ENCODE peak calls at places on chromosomes 4 and X, in four cellular contexts. M, Q, P and S are unnamed samples.

GRCh38 chr4:39446842-39447573 is 11.7 kb downstream of the RPL9 start:
- DNase-seq in M (peak), Q (peak), P (no peak), S (peak)

GRCh38 chr4:37562592-37562991 is 123.6 kb downstream of the RELL1 start:
- DNase-seq in M (no peak), Q (no peak), P (no peak), S (no peak)

GRCh38 chr4:7052923-7053715 is 9.9 kb downstream of the TADA2B start:
- DNase-seq in M (no peak), Q (no peak), P (no peak), S (no peak)

GRCh38 chr4:78827191-78827590 is 51.0 kb downstream of the BMP2K start:
- DNase-seq in M (no peak), Q (no peak), P (no peak), S (no peak)

GRCh38 chrX:43880439-43880838 is 1.8 kb downstream of the MAOB start:
- DNase-seq in M (no peak), Q (no peak), P (no peak), S (no peak)

GRCh38 chr4:184960505-184960971 is 57.8 kb upstream of the HELT start:
- DNase-seq in M (no peak), Q (no peak), P (no peak), S (no peak)

GRCh38 chr4:109218288-109218687 is 84.2 kb downstream of the COL25A1 start:
- DNase-seq in M (no peak), Q (no peak), P (no peak), S (no peak)

GRCh38 chr4:94690851-94691254 is 66.9 kb upstream of the BMPR1B start:
- DNase-seq in M (no peak), Q (no peak), P (no peak), S (no peak)

GRCh38 chr4:37830640-37831039 is 4.2 kb downstream of the PGM2 start:
- DNase-seq in M (no peak), Q (no peak), P (no peak), S (no peak)

GRCh38 chr4:13705521-13706035 is 78.1 kb upstream of the BOD1L1 start:
- DNase-seq in M (peak), Q (peak), P (no peak), S (peak)

GRCh38 chr4:76641351-76641750 is 206.3 kb downstream of the SHROOM3 start:
- DNase-seq in M (no peak), Q (no peak), P (no peak), S (no peak)

GRCh38 chrX:127030011-127030738 is 210.6 kb downstream of the PRR32 start:
- DNase-seq in M (no peak), Q (no peak), P (no peak), S (no peak)

GRCh38 chrX:3663576-3664290 is 49.7 kb downstream of the PRKX start:
- DNase-seq in M (no peak), Q (peak), P (no peak), S (no peak)

GRCh38 chrX:124388562-124388961 is 42.2 kb downstream of the SH2D1A start:
- DNase-seq in M (peak), Q (peak), P (peak), S (no peak)

GRCh38 chr4:150593996-150594395 is 12.0 kb downstream of the MAB21L2 start:
- DNase-seq in M (no peak), Q (no peak), P (no peak), S (no peak)

GRCh38 chr4:7557447-7557846 is 122.7 kb upstream of the PSAPL1 start:
- DNase-seq in M (no peak), Q (no peak), P (no peak), S (no peak)

GRCh38 chr4:183118585-183118984 is 19.5 kb downstream of the WWC2 start:
- DNase-seq in M (peak), Q (no peak), P (no peak), S (no peak)

GRCh38 chr4:16248605-16249004 is 22.3 kb upstream of the TAPT1 start:
- DNase-seq in M (no peak), Q (no peak), P (no peak), S (no peak)

GRCh38 chr4:87540176-87541058 is 11.2 kb upstream of the SPARCL1 start:
- DNase-seq in M (no peak), Q (peak), P (no peak), S (no peak)

GRCh38 chr4:141207971-141208370 is 12.7 kb upstream of the ZNF330 start:
- DNase-seq in M (no peak), Q (no peak), P (no peak), S (no peak)

GRCh38 chrX:130268500-130269170 is at the start of gene ZNF280C:
- DNase-seq in M (peak), Q (peak), P (peak), S (peak)
- TF ChIP-seq POLR2A in M (peak), Q (peak), P (peak), S (no peak)

GRCh38 chr4:132003593-132003992 is 1145.5 kb upstream of the PCDH10 start:
- DNase-seq in M (no peak), Q (no peak), P (no peak), S (no peak)
- H3K27ac ChIP-seq in M (no peak), Q (no peak), P (no peak), S (no peak)

GRCh38 chrX:51893931-51894696 is 691 bp downstream of the MAGED1 start:
- DNase-seq in M (peak), Q (no peak), P (no peak), S (no peak)

GRCh38 chrX:51891245-51891644 is 2.2 kb upstream of the MAGED1 start:
- DNase-seq in M (no peak), Q (no peak), P (no peak), S (no peak)

GRCh38 chrX:51891821-51892551 is 1.4 kb upstream of the MAGED1 start:
- DNase-seq in M (peak), Q (no peak), P (no peak), S (no peak)

GRCh38 chrX:51894697-51895336 is 1.4 kb downstream of the MAGED1 start:
- DNase-seq in M (peak), Q (peak), P (no peak), S (no peak)

GRCh38 chrX:51892921-51893745 is at the start of gene MAGED1:
- DNase-seq in M (peak), Q (peak), P (no peak), S (peak)
- TF ChIP-seq POLR2A in M (peak), Q (peak), P (no peak), S (no peak)

GRCh38 chr4:102824398-102824797 is 3.0 kb downstream of the UBE2D3 start:
- DNase-seq in M (no peak), Q (no peak), P (no peak), S (no peak)

GRCh38 chr4:102823464-102823863 is 3.9 kb downstream of the UBE2D3 start:
- DNase-seq in M (no peak), Q (no peak), P (no peak), S (no peak)

GRCh38 chr4:102826105-102826889 is 1.1 kb downstream of the UBE2D3 start:
- DNase-seq in M (no peak), Q (no peak), P (no peak), S (no peak)

GRCh38 chr4:102825261-102826071 is 1.9 kb downstream of the UBE2D3 start:
- DNase-seq in M (peak), Q (peak), P (no peak), S (no peak)

DNA sequence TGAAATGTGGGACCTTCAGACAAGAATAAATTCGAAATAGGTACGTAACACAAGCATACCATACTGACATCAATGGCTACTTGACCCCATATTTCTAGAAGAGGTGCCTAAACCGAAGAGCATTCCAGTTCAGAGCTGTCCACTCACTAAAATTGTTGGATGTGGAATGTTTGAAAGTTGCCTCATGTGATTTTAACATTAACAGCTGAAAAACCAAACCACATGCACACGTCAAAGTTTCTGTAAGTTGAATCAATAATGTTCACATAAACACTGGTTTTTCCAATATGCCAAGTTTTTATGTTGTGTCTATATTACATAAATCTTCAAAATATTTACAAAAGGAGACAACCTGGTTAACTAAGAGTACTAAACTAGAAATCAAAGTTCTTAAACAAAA is 3.5 kb downstream of the UBE2D3 start:
- DNase-seq in M (no peak), Q (no peak), P (no peak), S (no peak)
- H3K27ac ChIP-seq in M (peak), Q (peak), P (peak), S (no peak)

GRCh38 chr4:86011117-86011516 is 348.7 kb downstream of the MAPK10 start:
- DNase-seq in M (no peak), Q (no peak), P (no peak), S (no peak)
- TF ChIP-seq POLR2A in M (no peak), Q (no peak), P (no peak), S (no peak)

GRCh38 chr4:168537556-168537955 is 40.7 kb downstream of the PALLD start:
- DNase-seq in M (no peak), Q (no peak), P (no peak), S (no peak)

GRCh38 chr4:168541608-168541953 is 44.7 kb downstream of the PALLD start:
- DNase-seq in M (no peak), Q (no peak), P (no peak), S (no peak)

GRCh38 chr4:168540086-168540864 is 43.4 kb downstream of the PALLD start:
- DNase-seq in M (no peak), Q (no peak), P (no peak), S (no peak)

GRCh38 chr4:168537086-168537485 is 40.2 kb downstream of the PALLD start:
- DNase-seq in M (no peak), Q (no peak), P (no peak), S (no peak)

GRCh38 chr4:168540865-168541607 is 44.2 kb downstream of the PALLD start:
- DNase-seq in M (no peak), Q (no peak), P (no peak), S (no peak)
- H3K27ac ChIP-seq in M (no peak), Q (no peak), P (no peak), S (no peak)